ENCODE peak calls at places on chromosome 12, in eight cellular contexts. F is LHCN-M2; B is GM04504; R is activated T-helper 1 cell treated with Interleukin-2 at 50 U/mL for 16 hours; J is stimulated activated naive CD8-positive, alpha-beta T cell treated with anti-CD3 and anti-CD28 coated beads, Interleukin-15, Interleukin-2, amounts not matched to agents 100 U/mL and 50 U/mL, for 24 hours; X is lower leg skin; T is fibroblast of the aortic adventitia; A is HS-5. O is an unnamed sample.

GRCh38 chr12:936377-937345 is 12.8 kb downstream of the RAD52 start:
- DNase-seq in X (no peak), R (no peak), F (no peak), T (no peak), B (no peak), J (no peak), A (no peak), O (no peak)

GRCh38 chr12:124372831-124373230 is 77.9 kb downstream of the RFLNA start:
- DNase-seq in T (no peak), X (no peak), F (no peak), J (no peak), R (no peak), A (no peak), B (no peak), O (no peak)

GRCh38 chr12:42588981-42589464 is 523 bp downstream of the PRICKLE1 start:
- DNase-seq in J (peak), B (no peak), A (no peak), F (peak), R (no peak), X (peak), T (peak), O (peak)

GRCh38 chr12:124863409-124864325 is at the start of gene SCARB1:
- DNase-seq in R (peak), X (peak), J (peak), A (peak), F (peak), B (peak), T (peak), O (peak)

GRCh38 chr12:2960432-2960956 is 1.3 kb downstream of the TEAD4 start:
- DNase-seq in A (no peak), X (no peak), J (peak), B (no peak), T (peak), F (peak), R (no peak), O (no peak)

GRCh38 chr12:17976202-17976601 is 113.8 kb downstream of the RERGL start:
- DNase-seq in A (no peak), R (no peak), B (no peak), J (no peak), X (no peak), F (peak), T (no peak), O (no peak)

GRCh38 chr12:92304335-92305066 is 158.9 kb upstream of the BTG1 start:
- DNase-seq in X (no peak), B (no peak), R (no peak), A (no peak), T (no peak), J (no peak), F (no peak), O (no peak)

GRCh38 chr12:110105961-110106540 is 18.1 kb upstream of the IFT81 start:
- DNase-seq in T (peak), B (no peak), A (no peak), J (no peak), R (no peak), X (no peak), F (no peak), O (no peak)

GRCh38 chr12:107243316-107243715 is 150.0 kb upstream of the CRY1 start:
- DNase-seq in J (no peak), B (no peak), T (no peak), X (no peak), F (no peak), A (no peak), R (no peak), O (no peak)

GRCh38 chr12:58557156-58557555 is 363.1 kb downstream of the LRIG3 start:
- DNase-seq in A (no peak), T (peak), X (no peak), B (no peak), R (no peak), F (peak), J (no peak), O (no peak)

GRCh38 chr12:126582231-126582630 is 1517.0 kb downstream of the AACS start:
- DNase-seq in X (no peak), F (peak), A (no peak), J (no peak), B (no peak), T (peak), R (no peak), O (no peak)

GRCh38 chr12:86712425-86712843 is 456.2 kb upstream of the MGAT4C start:
- DNase-seq in F (peak), X (no peak), R (no peak), J (no peak), B (peak), T (peak), A (peak), O (peak)

GRCh38 chr12:109087250-109087649 is 6.0 kb downstream of the ALKBH2 start:
- DNase-seq in F (no peak), A (no peak), R (no peak), X (no peak), B (no peak), T (no peak), J (no peak), O (no peak)

GRCh38 chr12:20463920-20464524 is 95.7 kb downstream of the PDE3A start:
- DNase-seq in A (no peak), J (no peak), R (no peak), F (no peak), X (no peak), B (no peak), T (peak), O (no peak)

GRCh38 chr12:102059343-102059742 is 2.4 kb downstream of the WASHC3 start:
- DNase-seq in A (no peak), R (no peak), J (no peak), T (no peak), B (no peak), X (no peak), F (peak), O (no peak)

GRCh38 chr12:120687570-120688289 is 781 bp downstream of the MLEC start:
- DNase-seq in T (peak), X (no peak), R (no peak), A (no peak), J (peak), F (peak), B (no peak), O (no peak)

GRCh38 chr12:7265251-7265650 is 38.6 kb upstream of the ACSM4 start:
- DNase-seq in B (no peak), J (no peak), R (no peak), T (no peak), F (no peak), A (no peak), X (no peak), O (no peak)

GRCh38 chr12:92139634-92140555 is 5.8 kb downstream of the BTG1 start:
- DNase-seq in B (no peak), X (no peak), J (no peak), T (no peak), A (no peak), R (no peak), F (peak), O (no peak)

GRCh38 chr12:21881950-21882349 is 59.3 kb downstream of the ABCC9 start:
- DNase-seq in B (no peak), T (peak), R (no peak), X (no peak), A (no peak), F (no peak), J (no peak), O (no peak)

GRCh38 chr12:117189725-117190209 is 503 bp downstream of the FBXO21 start:
- DNase-seq in B (no peak), J (peak), X (no peak), T (peak), A (no peak), F (peak), R (peak), O (no peak)

GRCh38 chr12:76346798-76347420 is 1.3 kb downstream of the BBS10 start:
- DNase-seq in J (no peak), T (peak), X (no peak), F (peak), R (no peak), A (peak), B (peak), O (no peak)

GRCh38 chr12:105721051-105721825 is 390.7 kb downstream of the C12orf75 start:
- DNase-seq in J (no peak), A (no peak), F (no peak), B (no peak), R (no peak), X (no peak), T (no peak), O (no peak)

O was measured in T1000.